ENCODE peak calls at places on chromosomes 2 and 18, in six cellular contexts. X is upper lobe of right lung; R is breast epithelium; O is naive thymus-derived CD4-positive, alpha-beta T cell; L is right atrium auricular region; F is colonic mucosa. I is an unnamed sample.

GRCh38 chr2:55954306-55955035 is 30.9 kb upstream of the EFEMP1 start:
- DNase-seq in F (no peak), L (no peak), X (no peak), R (no peak), O (no peak), I (no peak)

GRCh38 chr2:64931536-64932326 is 57.5 kb upstream of the SLC1A4 start:
- DNase-seq in O (no peak), F (no peak), L (no peak), X (no peak), R (no peak), I (no peak)

GRCh38 chr2:217279571-217279970 is 419.7 kb upstream of the TNP1 start:
- DNase-seq in F (no peak), R (no peak), L (no peak), O (no peak), X (no peak), I (no peak)

GRCh38 chr2:17558053-17558452 is 17.6 kb downstream of the VSNL1 start:
- DNase-seq in F (no peak), X (no peak), R (no peak), L (no peak), O (no peak), I (no peak)

GRCh38 chr2:46568212-46569009 is 89.0 kb downstream of the TMEM247 start:
- DNase-seq in O (no peak), F (no peak), L (no peak), X (no peak), R (no peak), I (no peak)

GRCh38 chr18:25284861-25285574 is 66.9 kb downstream of the ZNF521 start:
- DNase-seq in X (no peak), R (no peak), L (no peak), O (no peak), F (no peak), I (no peak)

GRCh38 chr18:36297419-36298112 is at the start of gene FHOD3:
- DNase-seq in X (peak; percentile 76), L (no peak), R (no peak), F (peak; percentile 46), O (no peak), I (no peak)

GRCh38 chr2:28663359-28663758 is 88.3 kb upstream of the PPP1CB start:
- DNase-seq in X (no peak), O (no peak), L (no peak), R (no peak), F (no peak), I (no peak)

GRCh38 chr2:106805716-106806115 is 80.3 kb downstream of the ST6GAL2 start:
- DNase-seq in F (no peak), L (no peak), R (no peak), X (no peak), O (no peak), I (no peak)

GRCh38 chr2:30422437-30422805 is 24.6 kb upstream of the LCLAT1 start:
- DNase-seq in L (no peak), X (no peak), O (peak; percentile 79), R (no peak), F (no peak), I (peak; percentile 69)

GRCh38 chr2:192828947-192829346 is 634.2 kb upstream of the TMEFF2 start:
- DNase-seq in X (peak; percentile 57), R (no peak), F (no peak), L (no peak), O (no peak), I (no peak)

GRCh38 chr2:63850650-63851049 is 9.0 kb downstream of the UGP2 start:
- DNase-seq in L (no peak), F (no peak), O (no peak), X (no peak), R (no peak), I (no peak)

GRCh38 chr2:128391679-128392078 is 73.0 kb upstream of the HS6ST1 start:
- DNase-seq in X (no peak), F (no peak), R (no peak), L (no peak), O (no peak), I (no peak)

GRCh38 chr2:46866770-46867246 is 48.8 kb downstream of the MCFD2 start:
- DNase-seq in R (no peak), F (peak; percentile 80), O (no peak), L (no peak), X (no peak), I (no peak)

GRCh38 chr2:217293046-217293445 is 433.2 kb upstream of the TNP1 start:
- DNase-seq in L (no peak), X (no peak), F (no peak), O (no peak), R (no peak), I (no peak)

GRCh38 chr2:98445167-98445522 is 487 bp downstream of the INPP4A start:
- DNase-seq in L (no peak), O (peak; percentile 31), F (no peak), R (no peak), X (no peak), I (no peak)

GRCh38 chr2:70570041-70570661 is 16.5 kb upstream of the TGFA start:
- DNase-seq in L (no peak), R (no peak), F (no peak), O (no peak), X (no peak), I (no peak)

GRCh38 chr2:46335404-46335965 is 38.3 kb downstream of the EPAS1 start:
- DNase-seq in L (no peak), O (no peak), R (no peak), F (peak; percentile 72), X (peak; percentile 71), I (no peak)

GRCh38 chr2:636649-637405 is 40.4 kb downstream of the TMEM18 start:
- DNase-seq in L (peak; percentile 77), F (peak; percentile 71), R (peak; percentile 76), X (peak; percentile 85), O (peak; percentile 65), I (peak; percentile 29)
- H3K4me3 ChIP-seq in L (peak overlapping the region; percentile 40), F (peak overlapping the region; percentile 28), R (peak overlapping the region; percentile 40), X (peak overlapping the region; percentile 46), O (peak overlapping the region; percentile 62), I (no peak overlapping the region)

GRCh38 chr2:218995972-218996644 is 2.9 kb upstream of the CRYBA2 start:
- DNase-seq in O (peak; percentile 64), R (peak; percentile 90), X (peak; percentile 94), L (peak; percentile 89), F (peak; percentile 93), I (peak; percentile 57)

GRCh38 chr2:218998414-218999002 is 5.3 kb upstream of the CRYBA2 start:
- DNase-seq in O (no peak), R (no peak), F (no peak), X (no peak), L (no peak), I (no peak)

GRCh38 chr2:218996937-218997336 is 3.7 kb upstream of the CRYBA2 start:
- DNase-seq in F (peak; percentile 46), L (no peak), R (no peak), X (no peak), O (no peak), I (no peak)

GRCh38 chr2:218999021-218999880 is 6.0 kb upstream of the CRYBA2 start:
- DNase-seq in X (no peak), R (no peak), O (no peak), F (no peak), L (no peak), I (no peak)

DNA sequence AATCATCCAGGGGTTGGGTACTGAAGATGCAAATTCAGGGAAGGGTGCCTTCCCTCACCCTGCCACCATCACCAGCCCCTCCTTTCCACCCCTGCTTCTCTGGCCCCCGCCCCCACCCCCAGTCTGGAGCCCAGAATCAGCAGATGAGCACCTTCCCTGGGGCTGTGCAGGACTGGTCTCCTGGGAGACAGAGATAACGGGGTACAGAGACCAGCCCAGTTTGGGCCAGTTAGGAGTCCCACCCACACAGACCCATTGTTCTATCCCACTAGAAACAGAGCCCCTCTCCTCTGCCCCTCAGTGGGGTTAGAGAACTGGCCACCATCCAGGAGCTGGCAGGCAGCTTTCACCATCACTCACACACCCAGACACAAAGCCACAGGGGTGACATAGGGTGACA is 4.5 kb upstream of the CRYBA2 start:
- DNase-seq in O (no peak), R (no peak), F (no peak), X (no peak), L (no peak), I (no peak)
- H3K4me1 ChIP-seq in O (peaks cover 12% of the 10 kb centered on the region), R (peaks cover 20% of the 10 kb centered on the region), F (peaks cover 15% of the 10 kb centered on the region), X (peaks cover 30% of the 10 kb centered on the region), L (peaks cover 3% of the 10 kb centered on the region), I (peaks cover 31% of the 10 kb centered on the region)

GRCh38 chr2:132383956-132384355 is 32.6 kb upstream of the GPR39 start:
- DNase-seq in L (no peak), F (no peak), R (no peak), X (no peak), O (no peak), I (no peak)
- H3K4me3 ChIP-seq in L (no peak overlapping the region), F (no peak overlapping the region), R (no peak overlapping the region), X (no peak overlapping the region), O (no peak overlapping the region), I (no peak overlapping the region)

GRCh38 chr2:179260224-179260623 is 4.4 kb downstream of the SESTD1 start:
- DNase-seq in R (no peak), F (no peak), L (no peak), O (no peak), X (no peak), I (no peak)
- H3K4me1 ChIP-seq in R (peaks cover 3% of the 10 kb centered on the region), F (no peaks in the 10 kb centered on the region), L (no peaks in the 10 kb centered on the region), O (no peaks in the 10 kb centered on the region), X (peaks cover 9% of the 10 kb centered on the region), I (peaks cover 15% of the 10 kb centered on the region)